ENCODE peak calls at places on chromosomes 4 and X, in seven cellular contexts. A is CD8-positive, alpha-beta T cell; W is GM12864; G is K562; V is ovary; I is pancreas; S is fibroblast of the aortic adventitia. Y is an unnamed sample.

GRCh38 chr4:75385139-75385538 is 129.1 kb downstream of the RCHY1 start:
- DNase-seq in A (no peak), W (no peak), G (no peak), V (no peak), I (no peak), S (peak), Y (no peak)

GRCh38 chr4:55397521-55398321 is 2.0 kb downstream of the TMEM165 start:
- DNase-seq in A (no peak), W (no peak), G (no peak), V (no peak), I (no peak), S (peak), Y (no peak)

GRCh38 chr4:6271701-6272465 is 2.2 kb downstream of the WFS1 start:
- DNase-seq in A (no peak), W (no peak), G (no peak), V (peak), I (peak), S (no peak), Y (peak)

GRCh38 chr4:39104255-39104654 is 42.2 kb downstream of the KLHL5 start:
- DNase-seq in A (no peak), W (no peak), G (no peak), V (no peak), I (no peak), S (no peak), Y (no peak)

GRCh38 chr4:32022071-32022470 is 1301.9 kb downstream of the PCDH7 start:
- DNase-seq in A (no peak), W (no peak), G (peak), V (no peak), I (no peak), S (peak), Y (no peak)

GRCh38 chr4:188941524-188942109 is 802.4 kb downstream of the TRIML1 start:
- DNase-seq in A (no peak), W (no peak), G (no peak), V (no peak), I (no peak), S (peak), Y (no peak)

GRCh38 chr4:182547435-182547834 is 304.2 kb downstream of the TENM3 start:
- DNase-seq in A (no peak), W (peak), G (no peak), V (no peak), I (no peak), S (no peak), Y (no peak)

GRCh38 chr4:151811403-151811802 is 50.6 kb upstream of the GATB start:
- DNase-seq in A (no peak), W (no peak), G (no peak), V (no peak), I (no peak), S (no peak), Y (no peak)

GRCh38 chrX:103384672-103385071 is 8.3 kb downstream of the BEX3 start:
- DNase-seq in A (no peak), W (no peak), G (no peak), V (no peak), I (no peak), S (no peak), Y (no peak)

GRCh38 chr4:187289371-187289770 is 565.7 kb upstream of the FAT1 start:
- DNase-seq in A (no peak), W (no peak), G (no peak), V (no peak), I (no peak), S (no peak), Y (no peak)

GRCh38 chr4:83115000-83115399 is 471 bp upstream of the PLAC8 start:
- DNase-seq in A (no peak), W (no peak), G (no peak), V (no peak), I (no peak), S (peak), Y (no peak)

GRCh38 chr4:1644906-1645657 is 39.0 kb downstream of the FAM53A start:
- DNase-seq in A (no peak), W (no peak), G (no peak), V (no peak), I (no peak), S (peak), Y (no peak)

GRCh38 chrX:44817029-44817428 is 26.8 kb upstream of the DUSP21 start:
- DNase-seq in A (no peak), W (no peak), G (no peak), V (no peak), I (no peak), S (no peak), Y (no peak)

GRCh38 chr4:73586040-73586439 is 34.2 kb downstream of the RASSF6 start:
- DNase-seq in A (no peak), W (no peak), G (no peak), V (no peak), I (no peak), S (no peak), Y (no peak)

GRCh38 chr4:84264652-84265051 is 234.4 kb downstream of the NKX6-1 start:
- DNase-seq in A (no peak), W (no peak), G (no peak), V (no peak), I (no peak), S (no peak), Y (no peak)

GRCh38 chrX:150767475-150768131 is 74.4 kb downstream of the MTMR1 start:
- DNase-seq in A (no peak), W (no peak), G (peak), V (no peak), I (no peak), S (peak), Y (no peak)

GRCh38 chrX:124229374-124229773 is 103.1 kb upstream of the TEX13D start:
- DNase-seq in A (no peak), W (no peak), G (no peak), V (no peak), I (no peak), S (no peak), Y (no peak)

GRCh38 chrX:38220024-38220935 is at the start of gene SRPX:
- DNase-seq in A (no peak), W (no peak), G (peak), V (no peak), I (peak), S (peak), Y (peak)

GRCh38 chr4:123892368-123892961 is 495.9 kb downstream of the SPRY1 start:
- DNase-seq in A (no peak), W (no peak), G (no peak), V (no peak), I (no peak), S (no peak), Y (no peak)

GRCh38 chr4:143437937-143438336 is 75.6 kb upstream of the SMARCA5 start:
- DNase-seq in A (no peak), W (no peak), G (no peak), V (no peak), I (no peak), S (no peak), Y (no peak)

GRCh38 chrX:149504226-149504914 is 736 bp downstream of the IDS start:
- DNase-seq in A (peak), W (no peak), G (peak), V (peak), I (no peak), S (peak), Y (peak)

GRCh38 chr4:77202491-77202890 is 45.5 kb downstream of the CCNG2 start:
- DNase-seq in A (no peak), W (no peak), G (no peak), V (no peak), I (no peak), S (no peak), Y (no peak)

GRCh38 chrX:38627683-38628082 is 66.3 kb downstream of the TSPAN7 start:
- DNase-seq in A (no peak), W (no peak), G (peak), V (no peak), I (no peak), S (no peak), Y (no peak)

GRCh38 chr4:13985824-13986223 is 358.3 kb upstream of the BOD1L1 start:
- DNase-seq in A (no peak), W (no peak), G (no peak), V (no peak), I (no peak), S (peak), Y (no peak)

GRCh38 chrX:118534716-118535493 is 39.3 kb downstream of the DOCK11 start:
- DNase-seq in A (no peak), W (no peak), G (no peak), V (no peak), I (no peak), S (no peak), Y (no peak)

GRCh38 chrX:150406559-150406958 is 43.4 kb downstream of the MAMLD1 start:
- DNase-seq in A (no peak), W (no peak), G (no peak), V (no peak), I (no peak), S (no peak), Y (no peak)

GRCh38 chrX:154366666-154367055 is 7.8 kb downstream of the FLNA start:
- DNase-seq in A (no peak), W (no peak), G (no peak), V (no peak), I (no peak), S (no peak), Y (no peak)

GRCh38 chrX:70444326-70445196 is at the start of gene DLG3:
- DNase-seq in A (no peak), W (no peak), G (peak), V (no peak), I (no peak), S (peak), Y (no peak)

GRCh38 chr4:32417113-32417704 is 1697.0 kb downstream of the PCDH7 start:
- DNase-seq in A (no peak), W (no peak), G (no peak), V (no peak), I (no peak), S (no peak), Y (no peak)

GRCh38 chrX:24464836-24465523 is at the start of gene PDK3:
- DNase-seq in A (peak), W (peak), G (peak), V (peak), I (peak), S (peak), Y (peak)

GRCh38 chr4:113700602-113701150 is 60.9 kb downstream of the CAMK2D start:
- DNase-seq in A (no peak), W (no peak), G (no peak), V (peak), I (no peak), S (no peak), Y (no peak)

GRCh38 chr4:111937368-111937767 is 207.9 kb upstream of the FAM241A start:
- DNase-seq in A (no peak), W (no peak), G (no peak), V (no peak), I (no peak), S (peak), Y (no peak)

GRCh38 chr4:17680985-17681920 is 66.8 kb downstream of the MED28 start:
- DNase-seq in A (no peak), W (no peak), G (no peak), V (no peak), I (no peak), S (no peak), Y (no peak)

GRCh38 chr4:144709793-144710525 is 64.0 kb downstream of the HHIP start:
- DNase-seq in A (no peak), W (no peak), G (no peak), V (no peak), I (no peak), S (peak), Y (no peak)

GRCh38 chrX:47101206-47101605 is 23.0 kb downstream of the RGN start:
- DNase-seq in A (no peak), W (no peak), G (no peak), V (no peak), I (no peak), S (no peak), Y (no peak)

GRCh38 chrX:152819732-152820131 is 10.8 kb downstream of the CETN2 start:
- DNase-seq in A (no peak), W (no peak), G (no peak), V (no peak), I (no peak), S (peak), Y (no peak)

GRCh38 chr4:144955104-144955503 is 142.9 kb downstream of the ANAPC10 start:
- DNase-seq in A (no peak), W (no peak), G (no peak), V (no peak), I (no peak), S (no peak), Y (no peak)

GRCh38 chr4:25792200-25792791 is 70.5 kb downstream of the SEL1L3 start:
- DNase-seq in A (no peak), W (no peak), G (peak), V (no peak), I (peak), S (no peak), Y (no peak)
- TF ChIP-seq CTCF in A (no peak), W (peak), G (peak), V (no peak), I (peak), S (peak), Y (peak)

GRCh38 chrX:136176399-136176825 is 29.1 kb downstream of the FHL1 start:
- DNase-seq in A (no peak), W (no peak), G (no peak), V (no peak), I (no peak), S (peak), Y (no peak)
- H3K4me3 ChIP-seq in A (no peak), W (no peak), G (no peak), V (no peak), I (no peak), S (no peak), Y (no peak)

DNA sequence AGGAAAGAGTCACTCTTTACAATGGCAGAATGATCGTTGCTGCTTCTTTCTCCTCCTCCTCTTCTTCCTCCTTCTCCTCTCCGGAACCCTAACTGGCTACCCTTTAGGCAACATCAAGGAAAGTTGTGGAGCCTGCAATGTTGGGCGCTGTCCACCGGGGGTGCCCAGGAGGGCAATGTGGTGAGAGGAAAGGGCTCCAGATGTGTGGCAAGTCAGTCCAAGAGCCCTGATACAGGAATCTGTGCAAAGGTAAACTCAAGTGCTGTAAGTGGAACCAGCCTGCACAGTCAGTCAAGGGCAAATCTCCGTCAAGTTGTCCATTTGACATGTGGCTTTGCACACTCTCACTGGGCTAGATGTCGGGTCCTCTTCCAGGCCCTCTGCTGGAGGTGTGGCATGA is 2.8 kb downstream of the RTL5 start:
- DNase-seq in A (no peak), W (no peak), G (no peak), V (no peak), I (no peak), S (no peak), Y (no peak)
- TF ChIP-seq CTCF in A (peak), W (peak), G (peak), V (no peak), I (no peak), S (peak), Y (peak)

DNA sequence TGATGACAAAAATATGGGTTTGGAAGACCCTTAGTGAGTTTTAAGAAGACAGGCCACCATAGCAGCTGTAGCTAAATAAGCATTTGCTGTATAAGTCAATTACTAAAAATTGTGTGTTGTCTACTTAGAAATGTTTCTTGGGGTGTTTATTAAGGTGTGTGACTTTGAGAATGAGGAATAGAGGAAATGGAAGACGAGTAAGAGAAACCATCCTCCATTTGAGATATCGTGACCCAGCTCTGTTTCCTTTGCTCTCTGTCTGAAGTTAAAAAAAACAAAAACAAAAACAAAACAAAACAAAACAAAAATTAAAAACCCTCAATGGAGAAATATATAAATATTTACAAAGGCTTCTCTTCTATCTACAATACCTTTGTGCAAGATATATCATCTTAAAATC is 41.7 kb upstream of the FAM9C start:
- DNase-seq in A (no peak), W (no peak), G (no peak), V (no peak), I (no peak), S (no peak), Y (no peak)
- H3K4me3 ChIP-seq in A (peak), W (peak), G (no peak), V (no peak), I (no peak), S (no peak), Y (no peak)

GRCh38 chrX:66731398-66731797 is 92.5 kb upstream of the EDA2R start:
- DNase-seq in A (no peak), W (no peak), G (peak), V (no peak), I (no peak), S (peak), Y (no peak)

GRCh38 chrX:66728818-66729271 is 90.0 kb upstream of the EDA2R start:
- DNase-seq in A (peak), W (no peak), G (peak), V (peak), I (peak), S (peak), Y (peak)
- TF ChIP-seq CTCF in A (peak), W (peak), G (peak), V (no peak), I (peak), S (peak), Y (peak)